ENCODE peak calls at places on chromosomes 1 and 21, in five cellular contexts. One of them, this sample, is unnamed.

GRCh38 chr21:16419188-16419874 is 689.5 kb downstream of the USP25 start:
- DNase-seq in H1: no peak
- DNase-seq in HepG2: peak; percentile 12
- DNase-seq in HEK293T: peak; percentile 54
- DNase-seq in GM12878: no peak
- DNase-seq in this sample: no peak

GRCh38 chr1:234927968-234928635 is 200.5 kb downstream of the TOMM20 start:
- DNase-seq in H1: no peak
- DNase-seq in HepG2: no peak
- DNase-seq in HEK293T: no peak
- DNase-seq in GM12878: no peak
- DNase-seq in this sample: no peak

GRCh38 chr1:177873238-177873637 is 96.6 kb downstream of the SEC16B start:
- DNase-seq in H1: no peak
- DNase-seq in HepG2: peak; percentile 3
- DNase-seq in HEK293T: no peak
- DNase-seq in GM12878: no peak
- DNase-seq in this sample: no peak

GRCh38 chr1:183070234-183070922 is 47.2 kb downstream of the LAMC1 start:
- DNase-seq in H1: no peak
- DNase-seq in HepG2: no peak
- DNase-seq in HEK293T: no peak
- DNase-seq in GM12878: no peak
- DNase-seq in this sample: no peak

GRCh38 chr1:172952541-172952940 is 98.2 kb downstream of the TNFSF18 start:
- DNase-seq in H1: no peak
- DNase-seq in HepG2: no peak
- DNase-seq in HEK293T: no peak
- DNase-seq in GM12878: no peak
- DNase-seq in this sample: no peak

GRCh38 chr1:240608707-240609106 is 3.2 kb downstream of the GREM2 start:
- DNase-seq in H1: no peak
- DNase-seq in HepG2: no peak
- DNase-seq in HEK293T: peak; percentile 45
- DNase-seq in GM12878: no peak
- DNase-seq in this sample: no peak

GRCh38 chr1:211331011-211331709 is 4.5 kb downstream of the TRAF5 start:
- DNase-seq in H1: no peak
- DNase-seq in HepG2: no peak
- DNase-seq in HEK293T: no peak
- DNase-seq in GM12878: no peak
- DNase-seq in this sample: no peak

GRCh38 chr1:156726549-156727226 is 1.6 kb upstream of the METTL25B start:
- DNase-seq in H1: no peak
- DNase-seq in HepG2: peak; percentile 64
- DNase-seq in HEK293T: peak; percentile 71
- DNase-seq in GM12878: no peak
- DNase-seq in this sample: no peak

DNA sequence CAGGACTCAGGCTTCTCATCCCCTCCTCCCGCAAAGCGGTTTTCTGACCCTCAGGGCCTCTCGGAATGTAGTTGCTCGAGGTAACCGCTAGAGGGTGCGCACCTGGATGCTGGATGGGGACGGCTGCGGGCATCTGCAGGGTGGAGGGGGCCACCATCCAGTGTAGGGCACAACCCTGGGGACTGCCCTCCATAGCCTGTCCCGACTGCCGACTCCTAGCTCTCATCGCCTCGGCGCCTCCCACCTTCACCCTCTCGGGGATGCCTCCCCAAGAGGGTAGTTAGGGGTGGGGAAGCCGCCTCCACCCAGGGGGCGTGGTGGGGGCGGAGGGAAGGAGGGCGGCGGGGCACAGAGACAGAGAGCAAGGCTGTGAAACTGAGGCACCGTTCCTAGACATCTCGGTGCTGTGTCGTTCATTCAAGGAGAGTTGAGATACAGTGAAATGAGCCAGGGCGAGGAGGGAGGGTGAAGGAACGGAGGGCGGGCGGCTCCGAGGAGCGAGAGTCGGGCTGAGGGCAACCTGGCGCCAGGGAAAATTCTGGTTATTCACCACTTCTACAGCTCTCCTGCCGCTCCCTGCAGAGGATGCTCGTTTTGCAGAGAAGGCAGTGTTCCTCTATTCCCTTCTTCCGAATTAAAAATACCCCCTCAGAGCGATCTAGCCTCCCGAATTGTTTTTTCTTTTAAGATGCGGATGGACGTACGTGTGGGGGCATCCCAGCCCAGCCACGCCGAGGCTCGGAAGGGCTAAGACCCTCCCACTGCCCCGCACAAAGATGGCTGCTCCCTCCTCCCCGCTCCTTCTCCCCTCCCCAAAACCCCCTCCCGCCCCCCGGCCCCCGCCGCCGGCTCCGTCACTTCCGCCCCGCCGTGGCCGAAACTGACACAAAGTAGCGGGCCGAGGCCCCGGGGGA is at the start of gene ATP8B2:
- DNase-seq in H1: peak; percentile 54
- DNase-seq in HepG2: peak; percentile 72
- DNase-seq in HEK293T: peak; percentile 95
- DNase-seq in GM12878: no peak
- DNase-seq in this sample: peak; percentile 84
- TF ChIP-seq SUZ12 in H1: no peak
- TF ChIP-seq SUZ12 in HepG2: no peak
- TF ChIP-seq SUZ12 in HEK293T: no peak
- TF ChIP-seq SUZ12 in GM12878: no peak
- TF ChIP-seq SUZ12 in this sample: no peak

DNA sequence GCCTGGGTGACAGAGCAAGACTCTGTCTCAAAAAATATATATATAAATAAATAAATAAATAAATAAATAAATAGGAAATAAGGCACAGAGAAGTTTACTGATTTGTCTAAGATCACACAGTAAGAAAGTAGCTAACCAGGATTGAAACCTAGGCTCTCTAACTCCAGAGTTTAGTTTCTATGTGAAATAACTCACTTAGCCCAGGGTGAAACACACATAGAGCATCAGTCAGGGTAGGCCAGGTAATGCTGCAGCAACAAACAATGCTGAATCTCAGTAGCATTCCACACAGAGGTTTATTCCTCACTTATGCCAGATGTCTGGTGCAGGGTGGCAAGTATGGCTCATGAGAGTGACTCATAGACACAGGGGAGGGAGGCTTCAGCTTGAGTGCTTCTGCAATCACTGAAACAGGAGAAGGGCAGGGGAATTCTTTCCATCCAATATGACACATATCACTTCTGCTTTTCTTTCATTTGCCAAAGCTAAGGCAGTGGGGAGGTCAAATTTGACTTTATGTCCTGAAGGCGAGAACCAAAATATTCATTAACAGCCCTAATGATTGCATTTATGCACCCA is 37.1 kb upstream of the KANK4 start:
- DNase-seq in H1: no peak
- DNase-seq in HepG2: no peak
- DNase-seq in HEK293T: peak; percentile 56
- DNase-seq in GM12878: peak; percentile 9
- DNase-seq in this sample: no peak
- TF ChIP-seq SUZ12 in H1: no peak
- TF ChIP-seq SUZ12 in HepG2: no peak
- TF ChIP-seq SUZ12 in HEK293T: no peak
- TF ChIP-seq SUZ12 in GM12878: no peak
- TF ChIP-seq SUZ12 in this sample: no peak

GRCh38 chr1:159184201-159184600 is 12.8 kb downstream of the CADM3 start:
- DNase-seq in H1: no peak
- DNase-seq in HepG2: no peak
- DNase-seq in HEK293T: no peak
- DNase-seq in GM12878: no peak
- DNase-seq in this sample: no peak

GRCh38 chr1:159187647-159188374 is 16.4 kb downstream of the CADM3 start:
- DNase-seq in H1: no peak
- DNase-seq in HepG2: no peak
- DNase-seq in HEK293T: no peak
- DNase-seq in GM12878: no peak
- DNase-seq in this sample: peak; percentile 66

GRCh38 chr1:159185121-159185520 is 13.7 kb downstream of the CADM3 start:
- DNase-seq in H1: no peak
- DNase-seq in HepG2: no peak
- DNase-seq in HEK293T: no peak
- DNase-seq in GM12878: no peak
- DNase-seq in this sample: no peak

GRCh38 chr1:159190441-159190840 is 14.2 kb upstream of the ACKR1 start:
- DNase-seq in H1: no peak
- DNase-seq in HepG2: no peak
- DNase-seq in HEK293T: no peak
- DNase-seq in GM12878: no peak
- DNase-seq in this sample: no peak

DNA sequence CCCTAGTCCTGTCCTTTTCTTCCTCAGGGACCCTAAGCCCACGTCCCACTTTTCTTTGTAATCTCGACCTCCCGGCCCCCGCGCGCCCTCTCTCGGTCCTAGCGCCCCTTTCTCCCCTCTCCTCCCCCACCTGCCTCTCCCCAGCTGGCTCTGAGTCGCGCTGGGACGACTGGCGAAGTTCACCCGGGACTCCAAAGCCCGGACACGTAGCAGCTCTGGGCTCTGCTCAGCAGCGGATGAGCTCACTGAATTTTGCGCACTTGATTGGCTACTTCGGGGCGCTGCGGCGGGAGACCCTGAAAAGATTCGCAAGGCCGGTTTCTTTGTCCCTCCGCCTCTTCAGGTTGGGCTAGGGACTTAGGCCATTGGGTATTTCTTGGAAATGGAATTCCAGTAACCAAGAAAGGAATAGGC is 16.3 kb upstream of the ACKR1 start:
- DNase-seq in H1: peak; percentile 89
- DNase-seq in HepG2: no peak
- DNase-seq in HEK293T: no peak
- DNase-seq in GM12878: no peak
- DNase-seq in this sample: peak; percentile 92
- TF ChIP-seq SUZ12 in H1: no peak
- TF ChIP-seq SUZ12 in HepG2: no peak
- TF ChIP-seq SUZ12 in HEK293T: no peak
- TF ChIP-seq SUZ12 in GM12878: no peak
- TF ChIP-seq SUZ12 in this sample: no peak

GRCh38 chr1:230495891-230496385 is 69.8 kb upstream of the PGBD5 start:
- DNase-seq in H1: no peak
- DNase-seq in HepG2: no peak
- DNase-seq in HEK293T: no peak
- DNase-seq in GM12878: no peak
- DNase-seq in this sample: no peak
- TF ChIP-seq SUZ12 in H1: no peak
- TF ChIP-seq SUZ12 in HepG2: no peak
- TF ChIP-seq SUZ12 in HEK293T: no peak
- TF ChIP-seq SUZ12 in GM12878: no peak
- TF ChIP-seq SUZ12 in this sample: no peak

DNA sequence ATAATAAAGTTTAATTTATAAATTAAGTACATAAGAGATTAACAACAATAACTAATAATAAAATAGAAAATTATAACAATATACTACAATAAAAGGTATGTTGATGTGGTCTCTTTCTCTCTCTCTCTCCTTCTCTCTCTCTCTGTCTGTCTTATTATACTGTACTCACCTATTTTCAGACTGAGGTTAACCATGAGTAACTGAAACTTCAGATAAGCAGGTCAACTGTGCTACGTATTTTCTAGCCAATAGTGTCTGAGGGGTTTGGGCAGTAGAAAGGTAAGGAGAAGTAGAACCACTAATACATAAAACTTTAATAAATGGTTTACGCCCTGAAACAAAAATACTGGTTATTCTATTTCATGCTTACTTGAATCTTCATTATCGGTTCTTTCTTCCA is 71.0 kb upstream of the LRRC53 start:
- DNase-seq in H1: no peak
- DNase-seq in HepG2: no peak
- DNase-seq in HEK293T: no peak
- DNase-seq in GM12878: no peak
- DNase-seq in this sample: no peak
- TF ChIP-seq SUZ12 in H1: no peak
- TF ChIP-seq SUZ12 in HepG2: no peak
- TF ChIP-seq SUZ12 in HEK293T: no peak
- TF ChIP-seq SUZ12 in GM12878: no peak
- TF ChIP-seq SUZ12 in this sample: no peak

GRCh38 chr1:55063562-55063942 is 24.2 kb downstream of the PCSK9 start:
- DNase-seq in H1: no peak
- DNase-seq in HepG2: no peak
- DNase-seq in HEK293T: no peak
- DNase-seq in GM12878: no peak
- DNase-seq in this sample: no peak
- TF ChIP-seq SUZ12 in H1: no peak
- TF ChIP-seq SUZ12 in HepG2: no peak
- TF ChIP-seq SUZ12 in HEK293T: no peak
- TF ChIP-seq SUZ12 in GM12878: no peak
- TF ChIP-seq SUZ12 in this sample: no peak

DNA sequence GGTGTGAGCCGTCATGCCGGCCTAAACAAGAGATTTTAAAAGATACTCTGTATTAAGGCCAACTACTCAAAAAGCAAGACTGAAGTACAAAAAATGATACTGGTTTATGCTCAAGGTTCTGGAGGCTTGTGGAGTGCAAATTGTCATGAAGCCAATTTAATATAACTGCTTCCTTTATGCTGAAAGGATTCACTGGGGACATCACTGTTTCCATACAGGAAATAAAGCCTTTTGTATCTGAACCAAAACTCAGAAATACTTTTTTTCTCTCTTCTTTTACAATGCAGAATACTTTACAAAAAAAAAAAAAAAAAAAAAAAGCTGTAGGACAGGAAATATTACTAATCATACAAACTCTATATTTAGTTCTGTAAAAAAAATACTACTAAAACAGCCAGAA is 55.5 kb upstream of the CNN3 start:
- DNase-seq in H1: no peak
- DNase-seq in HepG2: no peak
- DNase-seq in HEK293T: no peak
- DNase-seq in GM12878: no peak
- DNase-seq in this sample: no peak
- TF ChIP-seq SUZ12 in H1: no peak
- TF ChIP-seq SUZ12 in HepG2: no peak
- TF ChIP-seq SUZ12 in HEK293T: no peak
- TF ChIP-seq SUZ12 in GM12878: no peak
- TF ChIP-seq SUZ12 in this sample: no peak

DNA sequence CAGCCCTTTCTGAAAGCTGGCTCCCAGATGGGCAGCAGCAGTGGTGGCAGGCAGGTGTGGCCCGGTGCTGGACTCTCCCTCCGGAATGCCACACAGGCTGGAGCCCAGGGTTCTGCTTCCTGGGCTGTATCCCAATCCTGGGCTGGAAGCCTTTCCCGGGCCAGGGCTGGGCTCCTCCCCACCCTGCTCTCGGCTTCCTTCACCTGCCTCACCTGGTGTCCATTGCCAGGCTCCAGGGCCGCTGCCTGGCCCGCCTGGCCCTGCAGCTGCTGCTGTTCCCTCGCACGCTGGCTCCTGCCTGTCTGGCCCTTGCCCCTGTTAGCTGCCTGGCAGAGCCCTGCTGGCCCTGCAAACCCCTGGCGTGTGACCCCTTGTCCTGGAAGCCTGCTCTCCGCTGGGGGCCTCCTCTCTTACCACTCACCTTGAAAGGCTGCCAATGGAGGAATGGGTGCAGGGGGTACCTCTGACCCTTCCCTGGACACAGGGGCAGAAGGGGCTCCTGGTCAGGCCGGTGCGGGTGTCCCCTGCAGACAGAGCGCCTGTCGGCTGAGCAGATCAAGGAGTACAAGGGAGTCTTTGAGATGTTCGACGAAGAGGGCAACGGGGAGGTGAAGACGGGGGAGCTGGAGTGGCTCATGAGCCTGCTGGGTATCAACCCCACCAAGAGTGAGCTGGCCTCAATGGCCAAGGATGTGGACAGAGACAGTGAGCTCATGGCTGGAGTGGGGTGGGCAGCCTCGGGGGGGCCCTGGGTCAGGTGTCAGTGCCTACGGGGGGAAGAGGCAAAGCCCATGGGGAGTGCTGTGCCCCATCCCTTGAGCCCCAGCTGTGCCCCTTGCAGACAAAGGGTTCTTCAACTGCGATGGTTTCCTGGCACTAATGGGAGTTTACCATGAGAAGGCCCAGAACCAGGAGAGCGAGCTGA is 1.1 kb downstream of the CALML6 start:
- DNase-seq in H1: no peak
- DNase-seq in HepG2: no peak
- DNase-seq in HEK293T: no peak
- DNase-seq in GM12878: no peak
- DNase-seq in this sample: no peak
- TF ChIP-seq SUZ12 in H1: no peak
- TF ChIP-seq SUZ12 in HepG2: no peak
- TF ChIP-seq SUZ12 in HEK293T: no peak
- TF ChIP-seq SUZ12 in GM12878: no peak
- TF ChIP-seq SUZ12 in this sample: no peak